ENCODE peak calls at places on chromosome 17, in seven cellular contexts. D, W, Y, V, U, G and K are unnamed samples.

GRCh38 chr17:81447331-81447933 is 52.2 kb downstream of the BAHCC1 start:
- DNase-seq in D (no peak), W (no peak), Y (no peak), V (no peak), U (no peak), G (no peak), K (no peak)

GRCh38 chr17:49904904-49905303 is 57.0 kb upstream of the TAC4 start:
- DNase-seq in D (no peak), W (no peak), Y (no peak), V (no peak), U (no peak), G (no peak), K (no peak)

GRCh38 chr17:3534881-3535252 is 22.7 kb downstream of the TRPV3 start:
- DNase-seq in D (no peak), W (peak), Y (no peak), V (no peak), U (peak), G (no peak), K (no peak)

GRCh38 chr17:73427198-73427597 is 115.4 kb upstream of the CDC42EP4 start:
- DNase-seq in D (no peak), W (no peak), Y (no peak), V (no peak), U (no peak), G (no peak), K (no peak)

GRCh38 chr17:43456661-43457361 is 27.0 kb upstream of the DHX8 start:
- DNase-seq in D (no peak), W (peak), Y (no peak), V (no peak), U (peak), G (no peak), K (no peak)

GRCh38 chr17:47119746-47120520 is 69.2 kb downstream of the CDC27 start:
- DNase-seq in D (peak), W (no peak), Y (no peak), V (no peak), U (peak), G (no peak), K (no peak)

GRCh38 chr17:73351764-73352163 is 40.0 kb upstream of the CDC42EP4 start:
- DNase-seq in D (no peak), W (no peak), Y (no peak), V (no peak), U (no peak), G (no peak), K (no peak)

GRCh38 chr17:19645608-19646250 is 2.8 kb upstream of the ALDH3A2 start:
- DNase-seq in D (peak), W (no peak), Y (peak), V (peak), U (peak), G (peak), K (peak)

GRCh38 chr17:5373112-5373511 is 46.4 kb downstream of the NUP88 start:
- DNase-seq in D (peak), W (no peak), Y (no peak), V (no peak), U (no peak), G (no peak), K (no peak)

GRCh38 chr17:45428050-45428953 is 4.4 kb downstream of the ARHGAP27 start:
- DNase-seq in D (peak), W (peak), Y (peak), V (peak), U (peak), G (peak), K (peak)

GRCh38 chr17:35022536-35023063 is 40.9 kb downstream of the RFFL start:
- DNase-seq in D (peak), W (peak), Y (peak), V (peak), U (peak), G (peak), K (peak)

GRCh38 chr17:82244413-82245140 is 15.7 kb downstream of the SLC16A3 start:
- DNase-seq in D (peak), W (no peak), Y (no peak), V (no peak), U (peak), G (no peak), K (peak)

GRCh38 chr17:48522031-48522593 is 8.7 kb downstream of the HOXB1 start:
- DNase-seq in D (no peak), W (no peak), Y (no peak), V (no peak), U (no peak), G (no peak), K (no peak)

GRCh38 chr17:28950017-28950751 is 1.1 kb downstream of the PHF12 start:
- DNase-seq in D (no peak), W (no peak), Y (peak), V (peak), U (peak), G (peak), K (peak)

GRCh38 chr17:32227910-32228309 is 37.7 kb upstream of the RHBDL3 start:
- DNase-seq in D (no peak), W (no peak), Y (no peak), V (no peak), U (no peak), G (no peak), K (no peak)

GRCh38 chr17:74859439-74860228 is at the start of gene GRIN2C:
- DNase-seq in D (peak), W (no peak), Y (peak), V (peak), U (no peak), G (peak), K (peak)

GRCh38 chr17:77877019-77877418 is 81.5 kb upstream of the TNRC6C start:
- DNase-seq in D (no peak), W (no peak), Y (no peak), V (no peak), U (no peak), G (no peak), K (no peak)

GRCh38 chr17:66255112-66255511 is 25.9 kb upstream of the APOH start:
- DNase-seq in D (peak), W (peak), Y (peak), V (no peak), U (peak), G (peak), K (peak)

GRCh38 chr17:40813804-40814203 is 8.6 kb downstream of the KRT10 start:
- DNase-seq in D (no peak), W (no peak), Y (no peak), V (no peak), U (peak), G (no peak), K (no peak)

GRCh38 chr17:41505836-41506767 is 690 bp upstream of the KRT13 start:
- DNase-seq in D (peak), W (no peak), Y (no peak), V (no peak), U (no peak), G (no peak), K (no peak)

GRCh38 chr17:64315032-64315490 is 52.0 kb upstream of the TEX2 start:
- DNase-seq in D (no peak), W (no peak), Y (no peak), V (no peak), U (no peak), G (no peak), K (no peak)

GRCh38 chr17:27846042-27846655 is 45.8 kb upstream of the NOS2 start:
- DNase-seq in D (no peak), W (no peak), Y (peak), V (peak), U (no peak), G (no peak), K (peak)

GRCh38 chr17:5127910-5128309 is 12.1 kb downstream of the USP6 start:
- DNase-seq in D (no peak), W (no peak), Y (no peak), V (no peak), U (no peak), G (no peak), K (no peak)

GRCh38 chr17:80252871-80253270 is 7.8 kb upstream of the RNF213 start:
- DNase-seq in D (peak), W (peak), Y (peak), V (peak), U (peak), G (peak), K (peak)

GRCh38 chr17:78101542-78101941 is 27.0 kb downstream of the TMC6 start:
- DNase-seq in D (no peak), W (no peak), Y (no peak), V (no peak), U (no peak), G (no peak), K (no peak)

GRCh38 chr17:77649717-77650211 is 308.7 kb upstream of the TNRC6C start:
- DNase-seq in D (no peak), W (no peak), Y (no peak), V (no peak), U (peak), G (no peak), K (no peak)

GRCh38 chr17:80827646-80828643 is 163.7 kb upstream of the CHMP6 start:
- DNase-seq in D (no peak), W (no peak), Y (no peak), V (no peak), U (no peak), G (no peak), K (no peak)

GRCh38 chr17:49890077-49890821 is 42.4 kb upstream of the TAC4 start:
- DNase-seq in D (peak), W (no peak), Y (no peak), V (no peak), U (no peak), G (no peak), K (no peak)

GRCh38 chr17:45248132-45248936 is 13.6 kb downstream of the SPATA32 start:
- DNase-seq in D (peak), W (no peak), Y (peak), V (peak), U (no peak), G (peak), K (peak)

GRCh38 chr17:1498233-1498632 is 5.7 kb upstream of the MYO1C start:
- DNase-seq in D (no peak), W (no peak), Y (no peak), V (no peak), U (peak), G (no peak), K (no peak)

GRCh38 chr17:31412511-31412910 is 21.0 kb downstream of the RAB11FIP4 start:
- DNase-seq in D (no peak), W (no peak), Y (no peak), V (no peak), U (no peak), G (no peak), K (no peak)

GRCh38 chr17:18102640-18103039 is 5.9 kb upstream of the MYO15A start:
- DNase-seq in D (no peak), W (no peak), Y (no peak), V (no peak), U (no peak), G (no peak), K (no peak)

GRCh38 chr17:67514998-67515397 is 137.9 kb downstream of the PITPNC1 start:
- DNase-seq in D (peak), W (no peak), Y (no peak), V (no peak), U (no peak), G (no peak), K (no peak)

GRCh38 chr17:77810536-77810935 is 148.0 kb upstream of the TNRC6C start:
- DNase-seq in D (no peak), W (no peak), Y (no peak), V (no peak), U (peak), G (no peak), K (no peak)

GRCh38 chr17:63479495-63480184 is 2.8 kb downstream of the ACE start:
- DNase-seq in D (no peak), W (no peak), Y (no peak), V (no peak), U (no peak), G (no peak), K (no peak)

GRCh38 chr17:51362818-51363598 is 102.7 kb downstream of the UTP18 start:
- DNase-seq in D (no peak), W (no peak), Y (no peak), V (no peak), U (no peak), G (no peak), K (no peak)